ENCODE peak calls at places on chromosomes 12 and 14, in ten cellular contexts. K is stimulated activated CD4-positive, alpha-beta T cell treated with anti-CD3 and anti-CD28 coated beads, Interleukin-4, amount 100 ng/mL, for 4 hours; Z is activated CD8-positive, alpha-beta memory T cell treated with anti-CD3 and anti-CD28 coated beads for 48 hours; G is HFFc6; O is stimulated activated effector memory CD8-positive, alpha-beta T cell treated with anti-CD3 and anti-CD28 coated beads, Interleukin-12 subunit alpha, Interleukin-12 subunit beta, amount 100 ng/mL, for 72 hours; M is KG1; I is dorsolateral prefrontal cortex; A is RKO; J is T-helper 2 cell; X is PC-3. H is an unnamed sample.

GRCh38 chr12:119902084-119902509 is 25.0 kb upstream of the CIT start:
- DNase-seq in O (peak), G (peak), X (peak), M (peak), A (peak), J (peak), I (peak), K (peak), Z (peak), H (peak)

GRCh38 chr14:51554339-51554920 is 97.3 kb upstream of the FRMD6 start:
- DNase-seq in A (peak), Z (no peak), K (no peak), O (no peak), X (peak), M (no peak), G (peak), I (no peak), J (no peak), H (peak)

GRCh38 chr14:55383039-55383438 is 28.6 kb downstream of the ATG14 start:
- DNase-seq in Z (no peak), M (no peak), J (no peak), X (no peak), I (no peak), K (no peak), O (no peak), G (peak), A (no peak), H (peak)

GRCh38 chr14:60695327-60695726 is 28.8 kb downstream of the SIX4 start:
- DNase-seq in I (no peak), M (no peak), G (no peak), X (no peak), K (no peak), A (no peak), Z (no peak), J (no peak), O (no peak), H (no peak)

GRCh38 chr14:63426838-63427237 is 108.1 kb upstream of the GPHB5 start:
- DNase-seq in I (no peak), O (no peak), K (no peak), A (no peak), X (no peak), M (no peak), Z (no peak), G (peak), J (no peak), H (no peak)

GRCh38 chr12:121227294-121227693 is 17.4 kb downstream of the P2RX4 start:
- DNase-seq in Z (no peak), O (no peak), I (no peak), K (no peak), M (no peak), X (peak), J (no peak), G (no peak), A (no peak), H (no peak)

GRCh38 chr12:76927170-76927784 is 48.5 kb upstream of the CSRP2 start:
- DNase-seq in A (peak), M (peak), J (no peak), X (peak), K (peak), I (no peak), Z (no peak), O (no peak), G (peak), H (peak)

GRCh38 chr12:26880625-26881024 is 47.6 kb upstream of the ITPR2 start:
- DNase-seq in G (no peak), Z (no peak), O (no peak), I (no peak), J (no peak), M (no peak), K (no peak), X (no peak), A (no peak), H (no peak)

GRCh38 chr14:62117010-62117717 is 354.9 kb downstream of the SNAPC1 start:
- DNase-seq in O (peak), G (peak), X (no peak), K (peak), J (no peak), A (no peak), Z (peak), I (peak), M (no peak), H (peak)

GRCh38 chr14:67704484-67705089 is 2.9 kb downstream of the RDH12 start:
- DNase-seq in J (no peak), A (peak), Z (no peak), M (peak), O (peak), K (no peak), I (no peak), X (peak), G (peak), H (no peak)

GRCh38 chr12:53820907-53821306 is 69.1 kb upstream of the CISTR start:
- DNase-seq in I (no peak), X (no peak), Z (no peak), K (no peak), O (no peak), M (no peak), A (no peak), J (no peak), G (no peak), H (no peak)

GRCh38 chr12:95277139-95277538 is 59.5 kb downstream of the VEZT start:
- DNase-seq in X (peak), I (no peak), G (peak), A (no peak), M (no peak), Z (no peak), J (no peak), K (no peak), O (no peak), H (peak)

GRCh38 chr12:3920378-3921141 is 47.4 kb upstream of the PARP11 start:
- DNase-seq in A (no peak), Z (no peak), G (no peak), M (no peak), X (no peak), O (no peak), I (no peak), J (no peak), K (no peak), H (no peak)

GRCh38 chr14:102827716-102828115 is 50.5 kb downstream of the TRAF3 start:
- DNase-seq in J (no peak), O (no peak), G (no peak), I (no peak), K (no peak), X (no peak), A (no peak), M (no peak), Z (no peak), H (no peak)

GRCh38 chr12:124689585-124689984 is 122.2 kb upstream of the NCOR2 start:
- DNase-seq in A (no peak), K (no peak), M (no peak), I (no peak), Z (no peak), J (no peak), O (no peak), X (no peak), G (no peak), H (no peak)

GRCh38 chr14:64554551-64554950 is 4.8 kb downstream of the PPP1R36 start:
- DNase-seq in G (no peak), J (no peak), M (no peak), O (no peak), X (no peak), I (no peak), Z (no peak), K (no peak), A (no peak), H (no peak)

GRCh38 chr14:70779667-70780066 is 29.6 kb downstream of the MAP3K9 start:
- DNase-seq in X (no peak), J (no peak), M (no peak), A (no peak), I (no peak), G (no peak), K (no peak), Z (no peak), O (no peak), H (no peak)

GRCh38 chr12:92469837-92470236 is 233.0 kb upstream of the PLEKHG7 start:
- DNase-seq in X (peak), J (no peak), Z (no peak), A (no peak), M (no peak), I (no peak), O (no peak), K (no peak), G (no peak), H (no peak)

GRCh38 chr14:66045572-66046021 is 440.6 kb upstream of the CCDC196 start:
- DNase-seq in J (no peak), I (no peak), X (no peak), G (no peak), O (no peak), Z (no peak), M (no peak), K (no peak), A (no peak), H (no peak)

GRCh38 chr14:84343637-84344036 is 1186.3 kb upstream of the FLRT2 start:
- DNase-seq in X (no peak), O (no peak), J (no peak), Z (no peak), G (no peak), M (no peak), K (no peak), I (no peak), A (no peak), H (no peak)

H was measured in SJSA1.